ENCODE peak calls at places on chromosomes 1 and 21, in six cellular contexts. B is CD8-positive, alpha-beta T cell; L is kidney epithelial cell; S is fibroblast of the aortic adventitia; E is fibroblast of mammary gland; C is AG10803. Y is an unnamed sample.

GRCh38 chr1:198161718-198162090 is 4.9 kb downstream of the NEK7 start:
- DNase-seq in B (no peak), L (no peak), S (no peak), E (no peak), C (no peak), Y (no peak)

GRCh38 chr1:72341661-72342060 is 59.3 kb upstream of the NEGR1 start:
- DNase-seq in B (no peak), L (no peak), S (no peak), E (no peak), C (no peak), Y (no peak)

GRCh38 chr1:22952694-22953391 is 19.8 kb downstream of the LACTBL1 start:
- DNase-seq in B (no peak), L (no peak), S (no peak), E (no peak), C (no peak), Y (no peak)

GRCh38 chr1:155219592-155220031 is 11.1 kb downstream of the MTX1 start:
- DNase-seq in B (no peak), L (no peak), S (peak), E (no peak), C (peak), Y (no peak)

GRCh38 chr1:37671261-37671660 is 21.1 kb upstream of the CDCA8 start:
- DNase-seq in B (no peak), L (no peak), S (no peak), E (no peak), C (no peak), Y (no peak)

GRCh38 chr1:166884040-166884642 is 8.1 kb upstream of the TADA1 start:
- DNase-seq in B (peak), L (no peak), S (peak), E (peak), C (peak), Y (no peak)

GRCh38 chr1:19313636-19313959 is 1.5 kb downstream of the SLC66A1 start:
- DNase-seq in B (no peak), L (no peak), S (no peak), E (no peak), C (no peak), Y (no peak)

GRCh38 chr21:38819719-38820147 is 14.0 kb downstream of the ETS2 start:
- DNase-seq in B (no peak), L (no peak), S (peak), E (no peak), C (peak), Y (no peak)

GRCh38 chr21:29829514-29830255 is 110.1 kb downstream of the GRIK1 start:
- DNase-seq in B (no peak), L (no peak), S (peak), E (peak), C (no peak), Y (peak)

GRCh38 chr1:228004331-228004871 is 2.4 kb upstream of the WNT3A start:
- DNase-seq in B (peak), L (no peak), S (no peak), E (peak), C (peak), Y (no peak)

GRCh38 chr1:45924736-45925135 is 121.3 kb downstream of the MAST2 start:
- DNase-seq in B (no peak), L (no peak), S (peak), E (peak), C (peak), Y (no peak)

GRCh38 chr1:234778215-234779159 is 168.5 kb upstream of the IRF2BP2 start:
- DNase-seq in B (no peak), L (no peak), S (no peak), E (no peak), C (no peak), Y (no peak)

GRCh38 chr1:152436593-152437338 is 22.7 kb upstream of the CRNN start:
- DNase-seq in B (no peak), L (no peak), S (peak), E (peak), C (peak), Y (no peak)

GRCh38 chr1:25035523-25036116 is 105.5 kb upstream of the RUNX3 start:
- DNase-seq in B (no peak), L (no peak), S (no peak), E (no peak), C (no peak), Y (no peak)

GRCh38 chr1:178388398-178389161 is 108.2 kb downstream of the CLEC20A start:
- DNase-seq in B (no peak), L (no peak), S (peak), E (peak), C (peak), Y (no peak)

GRCh38 chr21:35136586-35137254 is 87.6 kb upstream of the RUNX1 start:
- DNase-seq in B (no peak), L (peak), S (peak), E (peak), C (peak), Y (no peak)

DNA sequence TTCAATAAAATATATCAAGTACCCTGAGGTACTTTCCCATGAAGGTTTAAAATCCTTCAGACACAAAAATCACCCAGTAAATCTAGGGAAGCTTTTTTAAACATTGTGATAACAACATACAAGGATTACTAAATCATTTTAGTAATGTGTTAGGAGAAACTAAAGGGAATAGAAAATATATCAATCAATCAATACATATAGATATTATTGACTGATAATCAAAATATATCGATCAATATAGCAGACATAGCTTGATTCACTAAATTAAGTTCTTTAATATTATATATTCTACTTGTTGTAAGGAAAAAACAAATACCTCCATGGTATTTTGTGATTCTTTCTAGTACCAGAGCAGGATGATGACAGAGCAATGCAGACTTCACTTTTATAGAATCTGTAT is 35.2 kb downstream of the MAP3K21 start:
- DNase-seq in B (no peak), L (no peak), S (no peak), E (no peak), C (no peak), Y (no peak)
- H3K4me3 ChIP-seq in B (no peak), L (no peak), S (no peak), E (no peak), C (no peak), Y (no peak)

DNA sequence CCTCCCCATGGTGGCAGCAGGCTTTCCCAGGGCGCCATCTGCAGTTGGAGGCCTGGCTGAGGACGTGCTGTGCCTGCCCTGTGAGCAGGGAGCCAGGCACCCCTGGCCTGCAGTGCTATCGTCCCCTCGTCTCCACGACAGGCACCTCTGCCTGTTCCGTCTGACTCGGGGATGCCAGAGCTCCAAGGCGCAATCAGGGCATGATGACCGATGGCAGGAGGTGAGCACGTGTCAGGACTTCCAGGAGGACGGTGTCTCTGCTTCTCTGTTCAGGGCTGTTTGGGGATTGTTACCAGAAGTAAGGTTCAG is 125.2 kb downstream of the PCBP3 start:
- DNase-seq in B (no peak), L (no peak), S (no peak), E (no peak), C (no peak), Y (no peak)
- TF ChIP-seq CTCF in B (no peak), L (no peak), S (peak), E (no peak), C (no peak), Y (peak)

GRCh38 chr1:169483500-169483966 is 2.2 kb downstream of the SLC19A2 start:
- DNase-seq in B (no peak), L (no peak), S (peak), E (peak), C (peak), Y (no peak)
- H3K4me3 ChIP-seq in B (no peak), L (no peak), S (peak), E (peak), C (peak), Y (peak)

GRCh38 chr1:143698016-143698415 is 273.8 kb downstream of the FAM72C start:
- DNase-seq in B (no peak), L (no peak), S (peak), E (peak), C (no peak), Y (no peak)

GRCh38 chr1:143691400-143691891 is 280.3 kb downstream of the FAM72C start:
- DNase-seq in B (no peak), L (no peak), S (peak), E (peak), C (peak), Y (no peak)

GRCh38 chr1:143689781-143690180 is 282.0 kb downstream of the FAM72C start:
- DNase-seq in B (no peak), L (no peak), S (no peak), E (no peak), C (no peak), Y (no peak)

GRCh38 chr1:143691971-143692529 is 279.7 kb downstream of the FAM72C start:
- DNase-seq in B (no peak), L (no peak), S (no peak), E (no peak), C (no peak), Y (no peak)

DNA sequence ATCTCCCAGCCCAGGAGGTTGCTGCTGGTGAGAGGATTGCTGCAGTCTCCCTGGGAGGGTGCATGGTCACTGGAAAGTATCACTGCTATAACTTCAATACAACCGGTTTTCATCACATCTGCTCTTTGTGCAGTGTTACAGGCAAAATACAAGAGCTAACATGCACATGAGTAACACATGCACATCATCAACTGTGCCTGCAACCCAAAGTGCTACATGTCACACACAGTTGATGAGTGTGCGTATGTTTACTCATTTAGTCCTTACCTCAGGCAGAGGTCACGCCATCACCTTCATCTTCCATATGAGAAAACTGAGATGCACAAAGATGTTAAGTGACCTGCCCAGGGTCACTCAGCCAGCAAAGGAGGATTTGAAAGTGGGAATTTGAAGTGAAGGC is 277.7 kb downstream of the FAM72C start:
- DNase-seq in B (no peak), L (no peak), S (no peak), E (no peak), C (no peak), Y (no peak)
- TF ChIP-seq CTCF in B (no peak), L (no peak), S (no peak), E (no peak), C (no peak), Y (no peak)

Y was measured in astrocyte of the cerebellum.